ENCODE peak calls at places on chromosomes 6 and 20, in ten cellular contexts. F is neural crest cell; O is BJ; I is omental fat pad; V is BE2C; C is nephron progenitor cell; U is WTC11; T is left ventricle myocardium inferior; K is GM13977; Q is activated CD8-positive, alpha-beta T cell treated with anti-CD3 and anti-CD28 coated beads for 36 hours. W is an unnamed sample.
A peak's percentile ranks its signal among the peaks of the same experiment; 100 is the strongest.

GRCh38 chr6:3898270-3898994 is 49.3 kb downstream of the FAM50B start:
- DNase-seq in F (no peak), O (no peak), I (no peak), V (no peak), C (no peak), U (no peak), T (no peak), K (no peak), Q (no peak), W (no peak)

GRCh38 chr6:27280540-27281000 is 31.5 kb downstream of the POM121L2 start:
- DNase-seq in F (no peak), O (no peak), I (no peak), V (no peak), C (peak; percentile 32), U (no peak), T (no peak), K (no peak), Q (no peak), W (no peak)

GRCh38 chr6:11430036-11430435 is 107.5 kb upstream of the TMEM170B start:
- DNase-seq in F (no peak), O (no peak), I (no peak), V (no peak), C (no peak), U (no peak), T (no peak), K (no peak), Q (no peak), W (no peak)

GRCh38 chr6:44431118-44431725 is 43.7 kb downstream of the CDC5L start:
- DNase-seq in F (peak; percentile 42), O (no peak), I (no peak), V (peak; percentile 69), C (peak; percentile 47), U (peak; percentile 27), T (no peak), K (peak; percentile 20), Q (peak; percentile 63), W (peak; percentile 39)

GRCh38 chr6:122833229-122833556 is 44.1 kb downstream of the SMPDL3A start:
- DNase-seq in F (peak; percentile 49), O (no peak), I (no peak), V (no peak), C (no peak), U (no peak), T (no peak), K (no peak), Q (no peak), W (no peak)

GRCh38 chr6:33123732-33124524 is 48.1 kb downstream of the HLA-DPB1 start:
- DNase-seq in F (peak; percentile 28), O (no peak), I (no peak), V (peak; percentile 55), C (peak; percentile 41), U (no peak), T (no peak), K (no peak), Q (peak; percentile 57), W (no peak)

GRCh38 chr20:54726687-54727086 is 251.3 kb downstream of the DOK5 start:
- DNase-seq in F (no peak), O (no peak), I (no peak), V (peak; percentile 7), C (no peak), U (no peak), T (no peak), K (no peak), Q (peak; percentile 6), W (no peak)

GRCh38 chr6:167645383-167645782 is 181.3 kb upstream of the AFDN start:
- DNase-seq in F (no peak), O (no peak), I (no peak), V (no peak), C (no peak), U (no peak), T (no peak), K (no peak), Q (no peak), W (no peak)

GRCh38 chr6:2030682-2031244 is 214.6 kb downstream of the GMDS start:
- DNase-seq in F (no peak), O (no peak), I (no peak), V (no peak), C (no peak), U (no peak), T (no peak), K (no peak), Q (no peak), W (no peak)

GRCh38 chr20:37919389-37920040 is 16.6 kb downstream of the VSTM2L start:
- DNase-seq in F (no peak), O (no peak), I (no peak), V (no peak), C (no peak), U (no peak), T (no peak), K (no peak), Q (no peak), W (no peak)

GRCh38 chr6:2449572-2449940 is 204.2 kb upstream of the GMDS start:
- DNase-seq in F (no peak), O (no peak), I (no peak), V (no peak), C (no peak), U (no peak), T (no peak), K (no peak), Q (no peak), W (no peak)

GRCh38 chr6:146887447-146888077 is 288.8 kb downstream of the ADGB start:
- DNase-seq in F (no peak), O (no peak), I (no peak), V (no peak), C (no peak), U (no peak), T (no peak), K (no peak), Q (no peak), W (no peak)

GRCh38 chr6:34887753-34888440 is at the start of gene TAF11:
- DNase-seq in F (peak; percentile 83), O (peak; percentile 66), I (peak; percentile 89), V (peak; percentile 92), C (peak; percentile 90), U (peak; percentile 92), T (peak; percentile 93), K (peak; percentile 84), Q (peak; percentile 96), W (peak; percentile 78)

GRCh38 chr6:115539531-115539930 is 521.2 kb downstream of the FRK start:
- DNase-seq in F (no peak), O (no peak), I (no peak), V (peak; percentile 32), C (no peak), U (no peak), T (no peak), K (no peak), Q (no peak), W (no peak)

GRCh38 chr6:111602481-111603404 is 2.9 kb downstream of the TRAF3IP2 start:
- DNase-seq in F (no peak), O (no peak), I (no peak), V (no peak), C (no peak), U (no peak), T (peak; percentile 63), K (no peak), Q (no peak), W (no peak)

GRCh38 chr6:23537828-23538227 is 588.2 kb upstream of the NRSN1 start:
- DNase-seq in F (no peak), O (no peak), I (no peak), V (no peak), C (no peak), U (no peak), T (no peak), K (no peak), Q (no peak), W (no peak)

GRCh38 chr6:89111933-89112332 is 5.9 kb downstream of the SRSF12 start:
- DNase-seq in F (no peak), O (no peak), I (no peak), V (no peak), C (no peak), U (no peak), T (no peak), K (no peak), Q (no peak), W (no peak)

GRCh38 chr6:166691741-166692140 is 64.7 kb upstream of the RPS6KA2 start:
- DNase-seq in F (no peak), O (no peak), I (no peak), V (no peak), C (no peak), U (no peak), T (no peak), K (no peak), Q (no peak), W (no peak)

GRCh38 chr6:22716721-22717120 is 147.4 kb downstream of the HDGFL1 start:
- DNase-seq in F (no peak), O (no peak), I (no peak), V (no peak), C (no peak), U (no peak), T (no peak), K (no peak), Q (no peak), W (no peak)

GRCh38 chr6:48307583-48307982 is 196.6 kb upstream of the PTCHD4 start:
- DNase-seq in F (no peak), O (no peak), I (no peak), V (no peak), C (no peak), U (no peak), T (no peak), K (no peak), Q (no peak), W (no peak)
- TF ChIP-seq CTCF in F (no peak), O (no peak), I (no peak), V (no peak), C (no peak), U (no peak), T (no peak), K (no peak), Q (no peak), W (no peak)

GRCh38 chr20:9092101-9092500 is 23.2 kb downstream of the PLCB4 start:
- DNase-seq in F (no peak), O (no peak), I (no peak), V (no peak), C (no peak), U (no peak), T (no peak), K (no peak), Q (no peak), W (no peak)
- TF ChIP-seq CTCF in F (no peak), O (no peak), I (no peak), V (no peak), C (no peak), U (no peak), T (no peak), K (no peak), Q (no peak), W (no peak)

GRCh38 chr6:36594029-36594815 is at the start of gene SRSF3:
- DNase-seq in F (peak; percentile 92), O (peak; percentile 81), I (peak; percentile 86), V (peak; percentile 97), C (peak; percentile 93), U (peak; percentile 94), T (peak; percentile 96), K (peak; percentile 93), Q (peak; percentile 97), W (peak; percentile 95)
- TF ChIP-seq CTCF in F (peak; percentile 59), O (peak; percentile 68), I (no peak), V (peak; percentile 38), C (no peak), U (no peak), T (peak; percentile 76), K (peak; percentile 37), Q (no peak), W (peak; percentile 43)

DNA sequence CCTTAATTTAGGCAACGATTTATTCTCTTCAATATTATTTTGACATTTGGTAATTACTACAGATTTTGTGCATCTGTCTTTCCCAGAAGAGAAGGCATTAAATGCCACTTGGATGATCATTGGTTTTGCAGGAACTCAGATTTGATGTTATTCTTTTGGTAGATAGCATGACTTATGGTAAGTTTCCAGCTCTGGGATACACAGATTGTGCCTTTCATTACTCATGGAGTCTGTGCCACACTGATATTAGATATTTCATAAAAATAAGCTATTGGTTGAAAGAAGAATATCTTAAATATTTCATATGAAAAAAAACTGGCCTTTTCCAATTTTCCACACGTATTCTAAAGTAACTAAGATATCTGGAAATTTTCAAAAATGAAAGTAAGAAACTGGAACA is 120.2 kb downstream of the AIG1 start:
- DNase-seq in F (no peak), O (no peak), I (no peak), V (no peak), C (no peak), U (no peak), T (no peak), K (no peak), Q (no peak), W (no peak)
- TF ChIP-seq CTCF in F (no peak), O (no peak), I (no peak), V (no peak), C (no peak), U (no peak), T (no peak), K (no peak), Q (no peak), W (no peak)

W was measured in AG09319.